ENCODE peak calls at places on chromosomes 16 and 17, in five cellular contexts. A, D, J, S and K are unnamed samples.

GRCh38 chr17:50787106-50787505 is 19.8 kb upstream of the ANKRD40CL start:
- DNase-seq in A (no peak), S (no peak), J (no peak), D (no peak), K (no peak)

GRCh38 chr17:12985431-12986285 is 32.2 kb downstream of the ELAC2 start:
- DNase-seq in D (no peak), A (no peak), J (no peak), S (no peak), K (no peak)

GRCh38 chr17:50560931-50561750 is 626 bp downstream of the CACNA1G start:
- DNase-seq in J (no peak), A (no peak), S (no peak), D (no peak), K (no peak)

GRCh38 chr16:11356573-11357331 is 11.5 kb downstream of the RMI2 start:
- DNase-seq in A (peak; percentile 83), D (no peak), J (peak; percentile 52), S (peak; percentile 44), K (peak; percentile 50)

GRCh38 chr17:74767111-74767516 is 9.0 kb downstream of the NAT9 start:
- DNase-seq in A (no peak), J (no peak), D (no peak), S (no peak), K (no peak)

GRCh38 chr16:65414284-65414984 is 292.6 kb upstream of the CDH11 start:
- DNase-seq in A (no peak), D (peak; percentile 11), J (peak; percentile 27), S (no peak), K (no peak)

GRCh38 chr17:37614823-37615222 is 5.6 kb upstream of the SYNRG start:
- DNase-seq in D (no peak), A (no peak), J (no peak), S (no peak), K (no peak)

GRCh38 chr17:53626286-53626685 is 196.4 kb upstream of the KIF2B start:
- DNase-seq in A (no peak), D (no peak), J (no peak), S (no peak), K (no peak)

GRCh38 chr16:54647731-54648221 is 282.9 kb upstream of the IRX5 start:
- DNase-seq in S (no peak), A (no peak), D (no peak), J (no peak), K (no peak)

GRCh38 chr16:57041182-57042156 is 50.9 kb upstream of the CPNE2 start:
- DNase-seq in S (peak; percentile 87), A (no peak), J (no peak), D (peak; percentile 83), K (peak; percentile 84)

GRCh38 chr16:67299269-67299668 is 19.9 kb downstream of the PLEKHG4 start:
- DNase-seq in D (no peak), J (no peak), S (no peak), A (no peak), K (no peak)

GRCh38 chr17:38663125-38663751 is 11.5 kb downstream of the EPOP start:
- DNase-seq in J (peak; percentile 52), D (peak; percentile 36), A (peak; percentile 91), S (no peak), K (peak; percentile 26)

GRCh38 chr16:5665770-5666169 is 568.2 kb upstream of the EEF2KMT start:
- DNase-seq in A (no peak), S (no peak), D (no peak), J (no peak), K (no peak)

GRCh38 chr17:65054602-65055001 is 1.9 kb downstream of the GNA13 start:
- DNase-seq in J (no peak), D (no peak), S (no peak), A (no peak), K (no peak)

GRCh38 chr17:63701477-63702222 is 1.7 kb upstream of the LIMD2 start:
- DNase-seq in S (peak; percentile 79), J (peak; percentile 68), D (no peak), A (no peak), K (peak; percentile 79)

GRCh38 chr16:66388350-66389139 is 22.1 kb downstream of the CDH5 start:
- DNase-seq in D (no peak), J (no peak), S (no peak), A (no peak), K (no peak)

GRCh38 chr17:41904242-41904841 is 14.4 kb downstream of the ACLY start:
- DNase-seq in A (no peak), D (no peak), S (no peak), J (no peak), K (no peak)

GRCh38 chr17:68777243-68777855 is 176.2 kb upstream of the FAM20A start:
- DNase-seq in J (peak; percentile 31), A (peak; percentile 51), D (no peak), S (peak; percentile 14), K (no peak)

GRCh38 chr16:17002557-17002956 is 468.2 kb downstream of the XYLT1 start:
- DNase-seq in D (no peak), A (no peak), S (no peak), J (peak; percentile 17), K (no peak)

GRCh38 chr17:9824094-9824493 is 1.6 kb upstream of the GLP2R start:
- DNase-seq in A (peak; percentile 48), S (no peak), J (no peak), D (no peak), K (no peak)

GRCh38 chr17:43393944-43394482 is 4.8 kb upstream of the ARL4D start:
- DNase-seq in A (peak; percentile 84), J (peak; percentile 78), S (peak; percentile 90), D (peak; percentile 73), K (peak; percentile 93)

GRCh38 chr17:34755981-34756669 is 176.7 kb downstream of the TMEM132E start:
- DNase-seq in S (no peak), J (no peak), A (no peak), D (no peak), K (no peak)

GRCh38 chr17:34663714-34664113 is 84.3 kb downstream of the TMEM132E start:
- DNase-seq in J (no peak), D (no peak), S (no peak), A (no peak), K (no peak)

GRCh38 chr16:17407321-17407720 is 63.4 kb downstream of the XYLT1 start:
- DNase-seq in D (no peak), S (no peak), J (no peak), A (no peak), K (no peak)

GRCh38 chr17:17346428-17347233 is 43.5 kb downstream of the NT5M start:
- DNase-seq in J (no peak), D (no peak), S (no peak), A (peak; percentile 11), K (no peak)

GRCh38 chr17:4617090-4617489 is 24.4 kb downstream of the ALOX15 start:
- DNase-seq in D (no peak), A (no peak), J (no peak), S (no peak), K (no peak)

GRCh38 chr16:83698964-83699363 is 108.8 kb upstream of the HSBP1 start:
- DNase-seq in S (no peak), J (no peak), A (no peak), D (no peak), K (no peak)

GRCh38 chr16:19419691-19420060 is 2.0 kb downstream of the TMC5 start:
- DNase-seq in D (no peak), S (no peak), A (no peak), J (no peak), K (no peak)

GRCh38 chr16:84929421-84930297 is 81.7 kb downstream of the ZDHHC7 start:
- DNase-seq in S (no peak), A (no peak), D (no peak), J (peak; percentile 21), K (no peak)

GRCh38 chr16:83661656-83662055 is 146.1 kb upstream of the HSBP1 start:
- DNase-seq in A (no peak), J (no peak), D (no peak), S (no peak), K (no peak)

GRCh38 chr16:20867585-20867984 is 32.6 kb downstream of the DCUN1D3 start:
- DNase-seq in A (no peak), J (no peak), D (no peak), S (no peak), K (no peak)

GRCh38 chr16:78530283-78530682 is 430.8 kb downstream of the WWOX start:
- DNase-seq in D (no peak), S (no peak), J (no peak), A (no peak), K (no peak)

GRCh38 chr17:40937384-40937819 is at the start of gene KRT23:
- DNase-seq in J (no peak), A (peak; percentile 46), D (no peak), S (no peak), K (no peak)

GRCh38 chr16:4679854-4680636 is 13.3 kb upstream of the NUDT16L1 start:
- DNase-seq in J (peak; percentile 96), D (no peak), A (no peak), S (no peak), K (no peak)

GRCh38 chr16:11205754-11206459 is 50.1 kb downstream of the SOCS1 start:
- DNase-seq in S (no peak), A (no peak), D (no peak), J (peak; percentile 68), K (no peak)

GRCh38 chr16:11609474-11610120 is 22.9 kb upstream of the LITAF start:
- DNase-seq in J (peak; percentile 12), A (peak; percentile 52), S (no peak), D (no peak), K (no peak)